ENCODE peak calls at places on chromosomes 6 and 20, in five cellular contexts. B, G, P, Y and L are unnamed samples.

GRCh38 chr6:43992783-43993505 is 134.3 kb downstream of the MRPL14 start:
- DNase-seq in P (no peak), Y (no peak), G (no peak), B (no peak), L (no peak)

GRCh38 chr6:36649721-36650484 is 28.6 kb upstream of the CDKN1A start:
- DNase-seq in Y (no peak), B (no peak), P (no peak), G (no peak), L (no peak)

GRCh38 chr6:45388328-45388727 is 10.6 kb upstream of the SUPT3H start:
- DNase-seq in P (peak; percentile 16), B (no peak), Y (no peak), G (peak; percentile 23), L (no peak)

GRCh38 chr20:11159728-11160127 is 485.9 kb upstream of the JAG1 start:
- DNase-seq in P (peak; percentile 31), G (no peak), B (peak; percentile 46), Y (peak; percentile 77), L (no peak)

GRCh38 chr20:17796096-17796563 is 96.4 kb downstream of the BANF2 start:
- DNase-seq in B (peak; percentile 65), P (peak; percentile 86), G (no peak), Y (no peak), L (no peak)

GRCh38 chr6:122696079-122696478 is 83.4 kb upstream of the FABP7 start:
- DNase-seq in Y (peak; percentile 59), P (peak; percentile 27), B (no peak), G (peak; percentile 32), L (no peak)

GRCh38 chr6:90584636-90585255 is 2.1 kb downstream of the MAP3K7 start:
- DNase-seq in P (no peak), B (no peak), Y (no peak), G (no peak), L (no peak)

GRCh38 chr20:40993794-40994540 is 34.7 kb upstream of the TOP1 start:
- DNase-seq in Y (no peak), P (no peak), B (no peak), G (no peak), L (no peak)

DNA sequence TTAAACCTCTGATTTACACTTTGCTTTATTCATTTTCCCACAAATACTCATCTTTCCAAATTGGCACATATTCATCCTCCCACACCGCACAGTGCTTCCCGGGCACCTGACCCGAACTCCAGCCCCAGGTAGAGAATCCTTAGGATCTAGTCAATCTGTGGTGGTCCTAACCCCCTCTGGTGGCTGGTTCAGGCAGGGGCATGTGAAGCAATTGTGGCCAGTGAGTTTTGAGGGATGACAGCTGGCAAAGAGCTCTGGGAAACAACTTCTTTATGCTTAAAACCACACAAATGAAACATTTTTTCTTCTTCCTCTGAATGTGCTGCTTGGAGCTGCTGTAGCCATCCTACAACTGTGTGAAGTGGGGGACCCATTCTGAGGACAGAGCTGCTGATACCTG is 54.7 kb downstream of the ELOVL5 start:
- DNase-seq in P (peak; percentile 48), Y (no peak), B (no peak), G (no peak), L (peak; percentile 54)
- TF ChIP-seq CTCF in P (peak; percentile 76), Y (peak; percentile 71), B (peak; percentile 41), G (no peak), L (peak; percentile 73)

GRCh38 chr20:44958276-44958675 is 1.9 kb downstream of the TOMM34 start:
- DNase-seq in G (no peak), P (no peak), Y (no peak), B (no peak), L (no peak)

GRCh38 chr20:44959082-44959895 is 908 bp downstream of the TOMM34 start:
- DNase-seq in P (peak; percentile 51), Y (no peak), G (peak; percentile 83), B (no peak), L (peak; percentile 27)

GRCh38 chr20:44961024-44961866 is 1.0 kb upstream of the TOMM34 start:
- DNase-seq in G (no peak), Y (no peak), B (no peak), P (peak; percentile 18), L (no peak)

GRCh38 chr20:44961868-44962267 is 1.7 kb upstream of the TOMM34 start:
- DNase-seq in P (peak; percentile 21), G (peak; percentile 54), B (no peak), Y (no peak), L (no peak)

GRCh38 chr20:44959896-44960852 is at the start of gene TOMM34:
- DNase-seq in P (peak; percentile 94), B (peak; percentile 98), Y (peak; percentile 60), G (peak; percentile 99), L (peak; percentile 97)
- TF ChIP-seq CTCF in P (no peak), B (no peak), Y (no peak), G (no peak), L (no peak)

GRCh38 chr6:155378724-155379123 is 64.4 kb upstream of the TFB1M start:
- DNase-seq in G (no peak), P (no peak), B (no peak), Y (no peak), L (no peak)

GRCh38 chr6:155380666-155381332 is 66.5 kb upstream of the TFB1M start:
- DNase-seq in B (no peak), P (no peak), G (no peak), Y (no peak), L (no peak)

GRCh38 chr6:155377061-155377460 is 62.8 kb upstream of the TFB1M start:
- DNase-seq in P (peak; percentile 33), B (no peak), G (peak; percentile 31), Y (peak; percentile 77), L (no peak)

GRCh38 chr6:155374681-155375080 is 60.4 kb upstream of the TFB1M start:
- DNase-seq in Y (no peak), G (no peak), P (no peak), B (no peak), L (no peak)

GRCh38 chr6:155378284-155378683 is 64.0 kb upstream of the TFB1M start:
- DNase-seq in G (no peak), Y (no peak), P (no peak), B (no peak), L (no peak)
- TF ChIP-seq CTCF in G (no peak), Y (no peak), P (no peak), B (no peak), L (no peak)

GRCh38 chr6:52572536-52572935 is 4.3 kb downstream of the TRAM2 start:
- DNase-seq in P (no peak), Y (no peak), B (no peak), G (no peak), L (no peak)

GRCh38 chr6:52575490-52575868 is 1.4 kb downstream of the TRAM2 start:
- DNase-seq in Y (no peak), G (no peak), B (no peak), P (no peak), L (no peak)

GRCh38 chr6:52571099-52571755 is 5.6 kb downstream of the TRAM2 start:
- DNase-seq in Y (no peak), G (no peak), B (no peak), P (no peak), L (peak; percentile 28)

GRCh38 chr6:52574709-52575489 is 2.0 kb downstream of the TRAM2 start:
- DNase-seq in Y (no peak), G (no peak), B (peak; percentile 57), P (no peak), L (no peak)

DNA sequence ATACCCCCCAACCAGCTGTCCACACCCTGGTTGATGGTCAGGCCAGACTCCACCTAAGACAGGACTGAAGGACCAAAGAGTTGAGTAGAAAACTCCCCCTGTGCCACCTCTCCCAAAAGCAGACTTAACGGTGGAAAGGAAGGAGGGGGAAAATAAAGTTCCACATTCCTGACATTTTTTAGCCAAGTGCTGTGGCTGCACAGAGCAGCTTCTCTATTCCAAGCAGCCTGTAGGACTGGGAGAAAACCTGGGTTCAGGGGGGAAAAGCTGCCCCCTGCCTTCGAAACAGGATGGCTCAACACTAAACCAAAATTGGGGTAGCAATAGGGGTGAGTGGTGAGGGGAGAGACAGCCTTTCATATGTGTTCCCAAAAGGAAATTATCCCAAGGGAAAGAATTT is 3.6 kb downstream of the TRAM2 start:
- DNase-seq in B (no peak), Y (no peak), G (no peak), P (peak; percentile 57), L (peak; percentile 16)
- TF ChIP-seq CTCF in B (peak; percentile 10), Y (no peak), G (no peak), P (peak; percentile 14), L (no peak)

DNA sequence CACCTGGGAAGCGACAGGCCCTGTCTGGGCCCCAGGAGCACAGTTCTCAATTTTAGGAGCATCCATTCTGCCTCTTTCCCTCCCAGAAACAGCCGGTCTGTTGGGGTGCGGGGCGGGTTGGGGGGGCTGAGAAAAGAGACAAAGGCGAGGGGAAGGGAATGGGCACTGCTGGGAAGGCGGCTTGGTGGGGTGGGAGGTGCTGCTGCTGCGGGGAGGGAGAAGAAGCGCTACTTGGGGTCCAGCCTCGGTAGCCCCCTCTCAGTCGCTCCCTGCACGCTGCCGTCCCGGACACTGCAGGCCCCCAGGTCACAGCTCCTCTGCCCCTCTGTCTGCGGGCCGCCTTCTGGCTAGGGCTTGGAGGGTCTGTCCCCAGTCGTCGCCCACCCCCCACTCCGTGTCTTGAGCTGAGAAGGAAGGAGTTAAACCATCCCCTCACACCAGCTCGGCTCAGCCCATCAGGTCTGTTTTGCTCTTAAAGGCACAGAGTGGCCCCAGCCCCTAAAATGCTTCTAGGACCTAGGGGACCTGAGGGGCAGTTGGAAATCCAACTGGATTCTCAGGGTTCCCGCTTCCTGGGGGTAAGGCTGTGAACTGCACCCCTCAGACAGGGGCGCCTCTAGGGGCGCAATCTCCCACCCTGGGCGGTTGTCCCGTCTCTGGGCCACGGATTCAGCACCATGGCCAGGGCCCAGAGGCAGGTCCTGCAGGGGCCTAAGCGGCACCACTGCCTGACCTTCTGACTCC is 740 bp downstream of the GDAP1L1 start:
- DNase-seq in P (peak; percentile 49), Y (no peak), G (peak; percentile 74), B (no peak), L (peak; percentile 90)
- TF ChIP-seq CTCF in P (peak; percentile 67), Y (peak; percentile 54), G (no peak), B (no peak), L (peak; percentile 91)